ENCODE peak calls at places on chromosomes 3 and 15, in seven cellular contexts. T is KBM-7, K is small intestine, P is AG09319, W is 8988T, D is endothelial cell, I is NCI-H2081. Y is an unnamed sample.
A peak's percentile ranks its signal among the peaks of the same experiment; 100 is the strongest.

GRCh38 chr3:135271562-135272290 is 476.7 kb downstream of the EPHB1 start:
- DNase-seq in K (no peak), I (peak; percentile 95), D (no peak), T (no peak), P (no peak), W (no peak), Y (no peak)

GRCh38 chr15:31297880-31298456 is 28.7 kb upstream of the KLF13 start:
- DNase-seq in T (no peak), I (no peak), P (no peak), K (peak; percentile 86), D (no peak), W (no peak), Y (peak; percentile 91)

GRCh38 chr3:194935061-194935460 is 249.4 kb downstream of the FAM43A start:
- DNase-seq in I (no peak), D (no peak), T (no peak), W (no peak), K (no peak), P (no peak), Y (peak; percentile 17)

GRCh38 chr3:71816757-71817156 is 31.8 kb upstream of the PROK2 start:
- DNase-seq in W (no peak), T (no peak), D (no peak), I (no peak), K (no peak), P (no peak), Y (no peak)

GRCh38 chr15:96369825-96370621 is 39.5 kb downstream of the NR2F2 start:
- DNase-seq in D (no peak), W (no peak), T (no peak), I (no peak), P (no peak), K (no peak), Y (no peak)

GRCh38 chr3:12753275-12754028 is 5.6 kb downstream of the TMEM40 start:
- DNase-seq in W (no peak), T (no peak), I (no peak), K (no peak), P (no peak), D (no peak), Y (no peak)

GRCh38 chr3:3594986-3595385 is 204.2 kb upstream of the LRRN1 start:
- DNase-seq in W (no peak), I (no peak), K (no peak), D (no peak), P (no peak), T (no peak), Y (no peak)

GRCh38 chr3:105598047-105598796 is 231.5 kb downstream of the ALCAM start:
- DNase-seq in W (peak; percentile 8), T (no peak), I (no peak), D (no peak), K (no peak), P (no peak), Y (no peak)

GRCh38 chr15:84658080-84658787 is at the start of gene NMB:
- DNase-seq in P (peak; percentile 39), W (peak; percentile 91), T (peak; percentile 96), D (peak; percentile 82), I (peak; percentile 69), K (peak; percentile 75), Y (peak; percentile 84)

GRCh38 chr15:68433551-68433950 is 1.6 kb upstream of the ITGA11 start:
- DNase-seq in P (no peak), K (no peak), I (no peak), D (no peak), T (no peak), W (no peak), Y (peak; percentile 7)

GRCh38 chr3:140019946-140020345 is 85.0 kb downstream of the CLSTN2 start:
- DNase-seq in I (no peak), T (no peak), D (no peak), K (no peak), P (no peak), W (no peak), Y (no peak)

GRCh38 chr3:129409541-129409940 is 18.9 kb downstream of the EFCAB12 start:
- DNase-seq in T (no peak), K (no peak), P (no peak), W (no peak), I (no peak), D (no peak), Y (no peak)

GRCh38 chr15:96332854-96333193 is 2.3 kb downstream of the NR2F2 start:
- DNase-seq in I (no peak), K (no peak), P (no peak), T (no peak), W (no peak), D (no peak), Y (no peak)

GRCh38 chr15:71249986-71250385 is 134.7 kb downstream of the THSD4 start:
- DNase-seq in T (no peak), W (no peak), K (no peak), I (no peak), D (no peak), P (no peak), Y (no peak)

GRCh38 chr3:52694528-52695189 is 8.8 kb downstream of the GNL3 start:
- DNase-seq in D (no peak), T (no peak), I (no peak), P (no peak), K (no peak), W (no peak), Y (no peak)

GRCh38 chr15:94749848-94750617 is 518.7 kb downstream of the MCTP2 start:
- DNase-seq in I (no peak), W (no peak), K (no peak), T (no peak), D (no peak), P (no peak), Y (no peak)

GRCh38 chr3:179264456-179264855 is 13.5 kb upstream of the KCNMB3 start:
- DNase-seq in K (no peak), I (no peak), T (no peak), P (no peak), D (no peak), W (no peak), Y (no peak)

GRCh38 chr3:127164615-127165014 is 28.3 kb upstream of the PRR23E start:
- DNase-seq in I (no peak), K (no peak), P (no peak), T (no peak), D (no peak), W (no peak), Y (no peak)

Y was measured in colonic mucosa.